ENCODE peak calls at places on chromosomes 13 and 19, in ten cellular contexts. L is aorta; T is left colon; K is psoas muscle; U is Right ventricle myocardium inferior; A is K562; P is activated naive CD4-positive, alpha-beta T cell treated with anti-CD3 and anti-CD28 coated beads, Interleukin-2, amount 50 U/mL, for 72 hours; V is RWPE2; Z is CD4-positive, alpha-beta T cell; C is effector memory CD8-positive, alpha-beta T cell. B is an unnamed sample.
A peak's percentile ranks its signal among the peaks of the same experiment; 100 is the strongest.

GRCh38 chr13:62137629-62138405 is 722.2 kb upstream of the PCDH20 start:
- ATAC-seq in T (no peak), L (no peak), Z (no peak), U (no peak), P (no peak), K (no peak), A (no peak), V (no peak), C (no peak), B (no peak)

GRCh38 chr19:6697291-6697690 is 23.2 kb downstream of the C3 start:
- ATAC-seq in Z (no peak), C (no peak), K (no peak), U (no peak), T (no peak), P (no peak), V (no peak), A (no peak), L (no peak), B (no peak)

GRCh38 chr19:7917292-7918061 is 2.7 kb upstream of the SNAPC2 start:
- ATAC-seq in U (no peak), A (no peak), K (peak; percentile 30), P (peak; percentile 37), L (no peak), C (peak; percentile 23), Z (peak; percentile 7), T (peak; percentile 14), V (peak; percentile 56), B (peak; percentile 28)

GRCh38 chr19:18437481-18438330 is at the start of gene ISYNA1:
- ATAC-seq in U (peak; percentile 49), T (peak; percentile 43), K (peak; percentile 22), A (peak; percentile 59), P (peak; percentile 29), Z (peak; percentile 24), C (peak; percentile 28), V (peak; percentile 26), L (peak; percentile 57), B (peak; percentile 56)

GRCh38 chr19:12777217-12778019 is 2.1 kb upstream of the HOOK2 start:
- ATAC-seq in Z (peak; percentile 4), K (peak; percentile 58), P (peak; percentile 47), A (peak; percentile 76), C (peak; percentile 11), U (peak; percentile 56), T (peak; percentile 39), L (peak; percentile 85), V (peak; percentile 38), B (peak; percentile 73)

GRCh38 chr19:31497709-31498108 is 148.5 kb upstream of the TSHZ3 start:
- ATAC-seq in V (no peak), A (no peak), L (no peak), K (no peak), C (no peak), Z (no peak), T (no peak), U (no peak), P (no peak), B (no peak)

GRCh38 chr13:79273045-79273444 is 133.0 kb downstream of the RBM26 start:
- ATAC-seq in T (no peak), L (no peak), Z (no peak), V (no peak), P (no peak), C (no peak), K (no peak), U (no peak), A (no peak), B (no peak)

GRCh38 chr13:114024603-114025431 is 50.9 kb upstream of the C13orf46 start:
- ATAC-seq in K (no peak), Z (no peak), T (peak; percentile 16), A (no peak), V (no peak), C (no peak), P (no peak), U (no peak), L (no peak), B (no peak)

GRCh38 chr13:78960881-78961280 is 301.9 kb upstream of the OBI1 start:
- ATAC-seq in U (no peak), P (no peak), C (no peak), V (no peak), Z (no peak), L (no peak), A (no peak), T (no peak), K (no peak), B (no peak)

GRCh38 chr19:4922530-4923378 is 13.5 kb downstream of the UHRF1 start:
- ATAC-seq in P (peak; percentile 20), Z (no peak), C (no peak), V (no peak), U (no peak), T (no peak), L (no peak), K (no peak), A (no peak), B (no peak)

GRCh38 chr13:19685445-19685844 is 52.0 kb downstream of the MPHOSPH8 start:
- ATAC-seq in U (no peak), A (no peak), V (no peak), K (no peak), Z (no peak), T (peak; percentile 47), C (no peak), L (no peak), P (no peak), B (peak; percentile 49)

GRCh38 chr13:96994030-96994848 is at the start of gene OXGR1:
- ATAC-seq in U (peak; percentile 16), A (peak; percentile 77), C (no peak), Z (no peak), K (no peak), P (peak; percentile 16), V (peak; percentile 46), T (peak; percentile 55), L (peak; percentile 67), B (peak; percentile 63)

GRCh38 chr19:35644987-35645679 is 3.0 kb upstream of the COX6B1 start:
- ATAC-seq in K (peak; percentile 57), T (peak; percentile 15), A (peak; percentile 48), P (peak; percentile 32), V (no peak), L (peak; percentile 73), C (no peak), Z (no peak), U (peak; percentile 49), B (peak; percentile 14)

GRCh38 chr13:85241045-85241444 is 558.2 kb downstream of the SLITRK6 start:
- ATAC-seq in V (peak; percentile 78), T (no peak), A (no peak), C (no peak), P (no peak), U (no peak), L (no peak), K (no peak), Z (no peak), B (peak; percentile 66)

GRCh38 chr13:29936051-29936813 is 85.8 kb upstream of the UBL3 start:
- ATAC-seq in U (no peak), A (no peak), L (peak; percentile 24), Z (peak; percentile 4), P (no peak), K (no peak), V (no peak), C (no peak), T (peak; percentile 66), B (no peak)

GRCh38 chr19:44799627-44800257 is 9.2 kb upstream of the BCAM start:
- ATAC-seq in K (no peak), P (no peak), C (no peak), T (peak; percentile 14), Z (no peak), L (no peak), U (no peak), A (peak; percentile 28), V (no peak), B (peak; percentile 8)

GRCh38 chr19:2866495-2867024 is 575 bp upstream of the ZNF556 start:
- ATAC-seq in C (no peak), V (no peak), K (no peak), U (no peak), T (no peak), A (no peak), L (no peak), P (no peak), Z (no peak), B (no peak)

GRCh38 chr19:38441660-38442348 is 8.3 kb downstream of the RYR1 start:
- ATAC-seq in L (no peak), Z (no peak), A (peak; percentile 97), V (peak; percentile 38), K (no peak), U (no peak), T (no peak), P (peak; percentile 78), C (no peak), B (peak; percentile 35)

GRCh38 chr13:27036236-27036981 is 135.2 kb downstream of the USP12 start:
- ATAC-seq in Z (no peak), V (peak; percentile 49), A (no peak), C (no peak), U (no peak), T (no peak), P (no peak), L (no peak), K (no peak), B (peak; percentile 34)

GRCh38 chr19:38892841-38893240 is 6.6 kb downstream of the SIRT2 start:
- ATAC-seq in P (no peak), V (no peak), C (no peak), A (peak; percentile 45), K (no peak), U (no peak), T (no peak), L (no peak), Z (no peak), B (no peak)

B was measured in SK-N-SH treated with all-trans-retinoic acid at 6 μM for 48 hours.